ENCODE peak calls at places on chromosomes 5 and 9, in seven cellular contexts. O, H, G, B, L, Z and E are unnamed samples.

GRCh38 chr5:151298063-151298462 is 5.5 kb downstream of the SLC36A3 start:
- DNase-seq in O (peak; percentile 32), L (peak; percentile 74), H (no peak), B (no peak), Z (peak; percentile 33), G (no peak), E (no peak)

GRCh38 chr9:82031538-82032280 is 43.1 kb downstream of the SPATA31D1 start:
- DNase-seq in O (no peak), B (peak; percentile 55), H (no peak), Z (peak; percentile 80), G (no peak), L (peak; percentile 91), E (peak; percentile 59)

GRCh38 chr9:33198163-33198562 is 31.0 kb upstream of the B4GALT1 start:
- DNase-seq in G (no peak), O (no peak), Z (peak; percentile 93), L (peak; percentile 77), H (peak; percentile 66), B (no peak), E (peak; percentile 35)

GRCh38 chr9:97307500-97308163 is at the start of gene CCDC180:
- DNase-seq in H (peak; percentile 67), L (peak; percentile 60), Z (peak; percentile 41), O (no peak), B (no peak), G (no peak), E (peak; percentile 44)

GRCh38 chr9:75027187-75028107 is 646 bp downstream of the CARNMT1 start:
- DNase-seq in H (peak; percentile 69), Z (peak; percentile 33), G (peak; percentile 66), L (peak; percentile 48), B (peak; percentile 47), O (peak; percentile 53), E (peak; percentile 85)

GRCh38 chr9:12975496-12975895 is 200.7 kb downstream of the LURAP1L start:
- DNase-seq in O (no peak), H (no peak), L (no peak), G (no peak), Z (no peak), B (no peak), E (no peak)

GRCh38 chr5:137320056-137321045 is 178.8 kb downstream of the SPOCK1 start:
- DNase-seq in H (no peak), G (peak; percentile 37), Z (peak; percentile 71), L (peak; percentile 76), B (peak; percentile 39), O (peak; percentile 61), E (no peak)

GRCh38 chr9:91741529-91741928 is 208.5 kb downstream of the ROR2 start:
- DNase-seq in G (no peak), B (no peak), H (no peak), Z (peak; percentile 63), O (no peak), L (peak; percentile 84), E (no peak)

GRCh38 chr5:140118294-140118936 is 4.5 kb downstream of the PURA start:
- DNase-seq in L (peak; percentile 36), G (no peak), H (no peak), O (no peak), B (no peak), Z (peak; percentile 18), E (no peak)

GRCh38 chr5:141199359-141200235 is at the start of gene PCDHB11:
- DNase-seq in G (peak; percentile 50), B (no peak), Z (no peak), H (no peak), O (peak; percentile 33), L (no peak), E (no peak)

GRCh38 chr5:61228691-61229280 is 66.5 kb upstream of the SMIM15 start:
- DNase-seq in G (no peak), B (no peak), O (no peak), H (no peak), Z (no peak), L (peak; percentile 55), E (no peak)

GRCh38 chr5:159456722-159457462 is 126.6 kb upstream of the IL12B start:
- DNase-seq in H (no peak), B (peak; percentile 63), Z (peak; percentile 43), O (no peak), G (peak; percentile 88), L (peak; percentile 62), E (no peak)

GRCh38 chr9:91197232-91198181 is 164.2 kb downstream of the AUH start:
- DNase-seq in G (no peak), Z (peak; percentile 99), L (peak; percentile 100), O (no peak), B (peak; percentile 88), H (peak; percentile 61), E (peak; percentile 80)

DNA sequence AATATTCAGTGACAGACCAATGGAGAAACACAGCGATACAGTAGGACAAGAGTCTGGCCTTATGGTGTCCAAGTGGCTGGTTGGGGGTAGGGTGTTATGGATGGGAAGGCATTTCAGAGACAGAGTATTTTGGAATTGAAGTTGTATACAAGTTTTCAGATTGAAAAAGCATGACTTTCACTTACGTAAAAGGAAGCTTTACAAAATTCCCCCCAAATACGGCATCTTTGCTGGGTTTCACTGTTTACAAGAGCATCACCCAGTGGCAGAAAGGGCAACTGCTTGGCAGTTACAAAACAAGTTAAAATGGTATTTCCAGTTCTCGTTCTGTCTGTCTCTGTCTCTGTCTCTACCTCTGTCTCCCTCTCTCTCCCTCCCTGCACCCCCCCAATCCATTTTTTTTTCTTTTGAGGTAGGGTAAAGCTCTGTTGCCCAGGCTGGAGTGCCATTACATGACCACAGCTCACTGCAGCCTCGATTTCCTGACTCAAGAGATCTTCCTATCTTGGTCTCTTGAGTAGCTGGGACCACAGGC is 86.2 kb downstream of the PTPN3 start:
- DNase-seq in B (no peak), O (peak; percentile 25), Z (peak; percentile 53), L (peak; percentile 62), G (peak; percentile 45), H (no peak), E (no peak)
- TF ChIP-seq CTCF in B (peak; percentile 65), O (peak; percentile 38), Z (peak; percentile 92), L (peak; percentile 86), G (peak; percentile 68), H (peak; percentile 60), E (peak; percentile 38)

DNA sequence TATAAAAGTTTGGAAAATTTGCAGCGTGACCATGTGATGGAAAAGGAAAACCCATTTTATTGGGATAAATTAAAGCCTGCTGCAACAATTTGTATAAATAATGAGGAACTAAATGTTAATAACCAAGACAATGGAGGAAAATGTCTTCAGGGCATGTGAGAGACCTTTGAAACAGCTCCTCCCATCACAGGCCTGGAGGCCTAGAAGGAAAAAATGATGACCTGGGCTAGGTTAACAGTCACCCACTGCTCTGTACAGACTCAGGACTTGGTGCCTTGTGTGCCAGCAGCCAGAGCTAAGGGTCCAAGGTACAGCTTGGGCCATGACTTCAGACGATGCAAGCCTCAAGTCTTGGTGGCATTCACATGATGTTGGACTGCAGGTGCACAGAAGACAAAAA is 22.0 kb upstream of the UGT3A1 start:
- DNase-seq in G (no peak), H (no peak), O (no peak), B (no peak), L (no peak), Z (no peak), E (no peak)
- TF ChIP-seq CTCF in G (no peak), H (no peak), O (no peak), B (no peak), L (no peak), Z (no peak), E (no peak)

DNA sequence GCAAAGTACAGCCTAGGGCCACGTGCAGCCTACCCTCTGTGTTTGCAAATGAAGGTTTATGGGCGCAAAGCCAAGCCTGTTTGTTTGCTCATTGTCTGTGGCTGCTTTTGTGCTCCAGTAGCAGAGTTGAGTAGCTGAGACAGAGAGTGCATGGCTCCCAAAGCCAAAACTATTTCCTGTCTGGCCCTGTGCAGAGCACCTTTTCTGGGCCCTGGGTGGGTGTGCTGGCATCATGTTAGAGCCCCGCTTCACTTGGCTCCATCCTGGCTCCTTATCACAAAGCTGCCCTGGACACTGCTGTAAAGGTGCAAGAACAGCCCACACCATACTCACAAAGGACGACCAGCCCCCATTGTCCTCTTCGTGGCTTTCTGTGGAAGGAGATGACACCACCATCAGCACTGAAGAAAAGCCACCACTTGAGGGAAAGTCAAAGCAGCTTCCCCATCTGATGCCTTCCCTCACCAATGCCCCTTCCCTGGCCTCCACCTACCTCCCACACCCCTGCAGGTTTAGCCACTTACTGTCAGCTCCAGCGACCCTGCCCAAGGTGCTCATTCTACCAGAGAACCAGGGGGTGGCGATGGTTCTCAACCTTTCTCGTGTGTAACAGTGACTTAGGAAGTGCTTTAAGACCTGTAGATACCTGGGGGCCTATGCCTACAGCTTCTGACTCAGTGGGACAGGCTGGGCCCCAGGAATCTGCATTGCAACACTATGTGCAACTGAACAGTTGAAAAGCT is 23.4 kb downstream of the LCP2 start:
- DNase-seq in L (no peak), O (peak; percentile 31), H (no peak), B (no peak), G (peak; percentile 30), Z (no peak), E (no peak)
- TF ChIP-seq CTCF in L (peak; percentile 9), O (no peak), H (no peak), B (peak; percentile 33), G (peak; percentile 31), Z (peak; percentile 13), E (peak; percentile 22)

GRCh38 chr5:93428868-93429267 is 152.2 kb downstream of the NR2F1-AS1 start:
- DNase-seq in H (no peak), B (peak; percentile 37), L (no peak), O (no peak), Z (no peak), G (no peak), E (no peak)

GRCh38 chr5:93430139-93430538 is 150.9 kb downstream of the NR2F1-AS1 start:
- DNase-seq in Z (no peak), H (no peak), O (no peak), L (no peak), G (no peak), B (no peak), E (no peak)

GRCh38 chr5:93431255-93431654 is 149.8 kb downstream of the NR2F1-AS1 start:
- DNase-seq in L (no peak), O (no peak), Z (no peak), H (no peak), B (no peak), G (no peak), E (no peak)

GRCh38 chr5:93433422-93433821 is 147.6 kb downstream of the NR2F1-AS1 start:
- DNase-seq in Z (peak; percentile 52), G (no peak), O (no peak), H (no peak), L (peak; percentile 94), B (peak; percentile 36), E (no peak)

DNA sequence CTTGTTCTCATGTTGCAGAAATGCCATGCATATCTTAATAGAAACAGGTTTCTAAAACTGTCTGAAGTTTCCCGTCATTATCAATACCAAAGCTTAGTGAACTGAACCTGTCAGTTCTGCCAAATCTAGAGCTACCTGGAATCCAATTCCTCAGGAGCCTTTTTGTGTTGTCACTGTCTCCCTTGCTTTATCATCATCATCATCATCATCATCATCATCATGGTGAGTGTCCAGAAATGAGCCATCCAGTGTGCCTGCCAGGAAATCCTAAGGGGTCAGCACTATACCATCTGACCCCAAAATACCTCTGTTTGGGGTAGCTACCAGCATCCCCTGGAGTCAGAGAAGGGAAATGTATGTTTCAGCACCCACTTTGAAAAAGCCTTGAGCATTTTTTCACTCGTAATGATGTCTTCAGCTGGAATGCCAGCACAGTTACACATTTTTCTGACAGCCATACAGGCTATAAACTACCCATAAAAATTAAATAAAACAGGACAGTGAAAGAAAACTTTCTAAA is 150.3 kb downstream of the NR2F1-AS1 start:
- DNase-seq in H (no peak), Z (no peak), B (no peak), O (no peak), L (no peak), G (no peak), E (no peak)
- TF ChIP-seq CTCF in H (no peak), Z (no peak), B (no peak), O (no peak), L (no peak), G (no peak), E (no peak)